ENCODE peak calls at places on chromosomes 11 and 22, in eight cellular contexts. T, K, S, V, Q, D, F and U are unnamed samples.
A peak's percentile ranks its signal among the peaks of the same experiment; 100 is the strongest.

GRCh38 chr11:5689551-5689983 is at the start of gene TRIM22:
- DNase-seq in T (no peak), K (peak; percentile 71), S (peak; percentile 90), V (peak; percentile 63), Q (no peak), D (peak; percentile 58), F (no peak), U (peak; percentile 85)

GRCh38 chr11:92380882-92381281 is 156.3 kb downstream of the FAT3 start:
- DNase-seq in T (no peak), K (peak; percentile 77), S (peak; percentile 55), V (no peak), Q (no peak), D (no peak), F (no peak), U (peak; percentile 70)

GRCh38 chr22:48652796-48653195 is 1174.9 kb downstream of the BRD1 start:
- DNase-seq in T (no peak), K (no peak), S (no peak), V (no peak), Q (no peak), D (no peak), F (no peak), U (no peak)

GRCh38 chr11:849951-850776 is 7.5 kb downstream of the TSPAN4 start:
- DNase-seq in T (no peak), K (no peak), S (no peak), V (no peak), Q (no peak), D (no peak), F (no peak), U (no peak)

GRCh38 chr11:17387811-17388210 is 648 bp downstream of the KCNJ11 start:
- DNase-seq in T (no peak), K (no peak), S (no peak), V (no peak), Q (no peak), D (no peak), F (no peak), U (no peak)

GRCh38 chr22:21865041-21865440 is 2.4 kb downstream of the MAPK1 start:
- DNase-seq in T (no peak), K (peak; percentile 91), S (peak; percentile 89), V (no peak), Q (no peak), D (no peak), F (no peak), U (peak; percentile 74)

GRCh38 chr11:117126223-117126965 is 17.7 kb upstream of the PAFAH1B2 start:
- DNase-seq in T (no peak), K (no peak), S (no peak), V (no peak), Q (peak; percentile 69), D (no peak), F (no peak), U (no peak)

GRCh38 chr22:38782402-38783094 is 11.4 kb downstream of the DNAL4 start:
- DNase-seq in T (no peak), K (peak; percentile 38), S (peak; percentile 30), V (no peak), Q (no peak), D (no peak), F (no peak), U (peak; percentile 60)

GRCh38 chr22:46914916-46915894 is 152.8 kb downstream of the TBC1D22A start:
- DNase-seq in T (peak; percentile 64), K (no peak), S (no peak), V (no peak), Q (no peak), D (no peak), F (no peak), U (no peak)

GRCh38 chr11:44133335-44133946 is 38.0 kb downstream of the EXT2 start:
- DNase-seq in T (no peak), K (peak; percentile 59), S (peak; percentile 78), V (no peak), Q (no peak), D (peak; percentile 2), F (no peak), U (peak; percentile 58)

GRCh38 chr11:84069048-84069447 is 782.9 kb upstream of the CCDC90B start:
- DNase-seq in T (no peak), K (no peak), S (no peak), V (no peak), Q (no peak), D (no peak), F (no peak), U (no peak)

GRCh38 chr22:49976439-49977175 is 16.0 kb downstream of the PIM3 start:
- DNase-seq in T (no peak), K (no peak), S (no peak), V (no peak), Q (peak; percentile 7), D (no peak), F (no peak), U (no peak)

GRCh38 chr11:118957968-118958367 is 1.9 kb downstream of the UPK2 start:
- DNase-seq in T (no peak), K (no peak), S (no peak), V (no peak), Q (no peak), D (no peak), F (no peak), U (no peak)

GRCh38 chr11:61507962-61508824 is at the start of gene LRRC10B:
- DNase-seq in T (peak; percentile 61), K (no peak), S (no peak), V (no peak), Q (no peak), D (no peak), F (peak; percentile 78), U (no peak)

GRCh38 chr22:49198705-49199084 is 629.0 kb downstream of the BRD1 start:
- DNase-seq in T (no peak), K (no peak), S (no peak), V (no peak), Q (no peak), D (no peak), F (no peak), U (no peak)

GRCh38 chr11:1502168-1502955 is 15.8 kb upstream of the MOB2 start:
- DNase-seq in T (no peak), K (no peak), S (no peak), V (no peak), Q (no peak), D (no peak), F (no peak), U (no peak)

GRCh38 chr22:23279781-23280180 is 99.5 kb downstream of the BCR start:
- DNase-seq in T (no peak), K (peak; percentile 28), S (no peak), V (no peak), Q (no peak), D (no peak), F (no peak), U (no peak)

GRCh38 chr11:64036081-64037026 is 623 bp downstream of the FLRT1 start:
- DNase-seq in T (no peak), K (peak; percentile 35), S (peak; percentile 40), V (no peak), Q (peak; percentile 46), D (peak; percentile 25), F (no peak), U (peak; percentile 16)

GRCh38 chr22:33579448-33580093 is 340.7 kb downstream of the LARGE1 start:
- DNase-seq in T (peak; percentile 62), K (peak; percentile 38), S (peak; percentile 56), V (peak; percentile 69), Q (peak; percentile 65), D (peak; percentile 38), F (peak; percentile 9), U (peak; percentile 30)

GRCh38 chr22:39343259-39344045 is 6.3 kb upstream of the SYNGR1 start:
- DNase-seq in T (no peak), K (peak; percentile 58), S (peak; percentile 80), V (peak; percentile 73), Q (peak; percentile 60), D (peak; percentile 19), F (no peak), U (peak; percentile 65)

GRCh38 chr22:46634011-46634699 is 14.0 kb downstream of the GRAMD4 start:
- DNase-seq in T (no peak), K (no peak), S (no peak), V (no peak), Q (no peak), D (no peak), F (no peak), U (no peak)

GRCh38 chr11:114678125-114679036 is at the start of gene NXPE2:
- DNase-seq in T (no peak), K (peak; percentile 57), S (no peak), V (no peak), Q (no peak), D (no peak), F (no peak), U (peak; percentile 79)

GRCh38 chr11:69260622-69261021 is 33.3 kb upstream of the MYEOV start:
- DNase-seq in T (no peak), K (no peak), S (no peak), V (no peak), Q (no peak), D (no peak), F (no peak), U (peak; percentile 5)

GRCh38 chr11:24233041-24233440 is 263.8 kb upstream of the LUZP2 start:
- DNase-seq in T (no peak), K (no peak), S (peak; percentile 33), V (no peak), Q (no peak), D (no peak), F (no peak), U (no peak)

GRCh38 chr11:88555018-88555828 is 217.7 kb upstream of the CTSC start:
- DNase-seq in T (no peak), K (peak; percentile 99), S (peak; percentile 89), V (peak; percentile 48), Q (no peak), D (no peak), F (no peak), U (peak; percentile 97)

GRCh38 chr11:16669799-16670415 is 68.5 kb upstream of the C11orf58 start:
- DNase-seq in T (no peak), K (peak; percentile 25), S (peak; percentile 5), V (no peak), Q (no peak), D (no peak), F (no peak), U (peak; percentile 12)

GRCh38 chr11:10204021-10204420 is 90.0 kb downstream of the SBF2 start:
- DNase-seq in T (no peak), K (no peak), S (no peak), V (no peak), Q (no peak), D (no peak), F (no peak), U (no peak)

GRCh38 chr11:6755303-6755952 is 16.3 kb downstream of the OR2AG2 start:
- DNase-seq in T (no peak), K (peak; percentile 34), S (peak; percentile 62), V (no peak), Q (peak; percentile 38), D (peak; percentile 34), F (no peak), U (peak; percentile 36)

GRCh38 chr11:119689318-119689717 is 39.7 kb downstream of the NECTIN1 start:
- DNase-seq in T (no peak), K (no peak), S (no peak), V (no peak), Q (no peak), D (no peak), F (no peak), U (no peak)

GRCh38 chr22:36332623-36333331 is 55.0 kb downstream of the MYH9 start:
- DNase-seq in T (peak; percentile 62), K (peak; percentile 83), S (peak; percentile 80), V (peak; percentile 82), Q (no peak), D (peak; percentile 80), F (no peak), U (peak; percentile 69)

GRCh38 chr11:83033972-83034672 is 37.6 kb downstream of the RAB30 start:
- DNase-seq in T (no peak), K (peak; percentile 71), S (peak; percentile 51), V (no peak), Q (no peak), D (no peak), F (no peak), U (peak; percentile 85)

GRCh38 chr22:26448334-26448733 is 19.3 kb downstream of the ASPHD2 start:
- DNase-seq in T (no peak), K (no peak), S (no peak), V (no peak), Q (no peak), D (no peak), F (no peak), U (no peak)